ENCODE peak calls at places on chromosomes 1 and 21, in six cellular contexts. One of them, this sample, is unnamed.

GRCh38 chr1:150578278-150579109 is 916 bp downstream of the MCL1 start:
- DNase-seq in PC-9: peak; percentile 79
- DNase-seq in lung: peak; percentile 80
- DNase-seq in fibroblast of lung: peak; percentile 92
- DNase-seq in heart left ventricle: peak; percentile 82
- DNase-seq in body of pancreas: peak; percentile 49
- DNase-seq in this sample: peak; percentile 37

GRCh38 chr1:180672105-180672504 is 40.3 kb downstream of the XPR1 start:
- DNase-seq in PC-9: no peak
- DNase-seq in lung: no peak
- DNase-seq in fibroblast of lung: peak; percentile 43
- DNase-seq in heart left ventricle: no peak
- DNase-seq in body of pancreas: no peak
- DNase-seq in this sample: no peak

GRCh38 chr1:23801876-23802275 is 1.3 kb upstream of the GALE start:
- DNase-seq in PC-9: no peak
- DNase-seq in lung: no peak
- DNase-seq in fibroblast of lung: no peak
- DNase-seq in heart left ventricle: no peak
- DNase-seq in body of pancreas: no peak
- DNase-seq in this sample: no peak

GRCh38 chr1:151862604-151863003 is 9.1 kb upstream of the THEM5 start:
- DNase-seq in PC-9: no peak
- DNase-seq in lung: no peak
- DNase-seq in fibroblast of lung: no peak
- DNase-seq in heart left ventricle: no peak
- DNase-seq in body of pancreas: no peak
- DNase-seq in this sample: no peak

GRCh38 chr1:29120955-29121485 is 2.7 kb downstream of the TMEM200B start:
- DNase-seq in PC-9: no peak
- DNase-seq in lung: no peak
- DNase-seq in fibroblast of lung: peak; percentile 52
- DNase-seq in heart left ventricle: peak; percentile 19
- DNase-seq in body of pancreas: no peak
- DNase-seq in this sample: peak; percentile 65

GRCh38 chr1:119549719-119550141 is 42.7 kb downstream of the HSD3B1 start:
- DNase-seq in PC-9: peak; percentile 51
- DNase-seq in lung: peak; percentile 64
- DNase-seq in fibroblast of lung: peak; percentile 71
- DNase-seq in heart left ventricle: peak; percentile 39
- DNase-seq in body of pancreas: peak; percentile 67
- DNase-seq in this sample: peak; percentile 65

GRCh38 chr1:211082824-211083223 is 51.1 kb downstream of the KCNH1 start:
- DNase-seq in PC-9: no peak
- DNase-seq in lung: no peak
- DNase-seq in fibroblast of lung: no peak
- DNase-seq in heart left ventricle: no peak
- DNase-seq in body of pancreas: no peak
- DNase-seq in this sample: no peak

GRCh38 chr1:228082975-228083870 is 715 bp downstream of the ARF1 start:
- DNase-seq in PC-9: no peak
- DNase-seq in lung: peak; percentile 52
- DNase-seq in fibroblast of lung: peak; percentile 40
- DNase-seq in heart left ventricle: peak; percentile 82
- DNase-seq in body of pancreas: peak; percentile 72
- DNase-seq in this sample: no peak

GRCh38 chr1:27357281-27358037 is 9.3 kb downstream of the MAP3K6 start:
- DNase-seq in PC-9: no peak
- DNase-seq in lung: peak; percentile 72
- DNase-seq in fibroblast of lung: peak; percentile 48
- DNase-seq in heart left ventricle: peak; percentile 70
- DNase-seq in body of pancreas: peak; percentile 86
- DNase-seq in this sample: peak; percentile 68

GRCh38 chr1:63891211-63891610 is 117.4 kb downstream of the ROR1 start:
- DNase-seq in PC-9: no peak
- DNase-seq in lung: no peak
- DNase-seq in fibroblast of lung: no peak
- DNase-seq in heart left ventricle: no peak
- DNase-seq in body of pancreas: peak; percentile 60
- DNase-seq in this sample: no peak

GRCh38 chr21:34009193-34009592 is 64.2 kb upstream of the MRPS6 start:
- DNase-seq in PC-9: no peak
- DNase-seq in lung: no peak
- DNase-seq in fibroblast of lung: no peak
- DNase-seq in heart left ventricle: no peak
- DNase-seq in body of pancreas: no peak
- DNase-seq in this sample: no peak

GRCh38 chr1:10161121-10161520 is 49.2 kb upstream of the KIF1B start:
- DNase-seq in PC-9: no peak
- DNase-seq in lung: no peak
- DNase-seq in fibroblast of lung: no peak
- DNase-seq in heart left ventricle: no peak
- DNase-seq in body of pancreas: no peak
- DNase-seq in this sample: peak; percentile 20

GRCh38 chr1:97433520-97434175 is 487.2 kb downstream of the DPYD start:
- DNase-seq in PC-9: no peak
- DNase-seq in lung: no peak
- DNase-seq in fibroblast of lung: peak; percentile 95
- DNase-seq in heart left ventricle: no peak
- DNase-seq in body of pancreas: no peak
- DNase-seq in this sample: no peak

GRCh38 chr1:237672748-237673147 is 218.0 kb downstream of the ZP4 start:
- DNase-seq in PC-9: no peak
- DNase-seq in lung: no peak
- DNase-seq in fibroblast of lung: peak; percentile 10
- DNase-seq in heart left ventricle: no peak
- DNase-seq in body of pancreas: no peak
- DNase-seq in this sample: peak; percentile 14

GRCh38 chr21:21439761-21440160 is 441.6 kb downstream of the NCAM2 start:
- DNase-seq in PC-9: no peak
- DNase-seq in lung: no peak
- DNase-seq in fibroblast of lung: peak; percentile 3
- DNase-seq in heart left ventricle: no peak
- DNase-seq in body of pancreas: no peak
- DNase-seq in this sample: no peak

GRCh38 chr1:3197781-3198316 is 128.8 kb downstream of the PRDM16 start:
- DNase-seq in PC-9: no peak
- DNase-seq in lung: no peak
- DNase-seq in fibroblast of lung: no peak
- DNase-seq in heart left ventricle: no peak
- DNase-seq in body of pancreas: no peak
- DNase-seq in this sample: no peak
- H3K4me1 ChIP-seq in PC-9: no peaks in the 10 kb centered on the region
- H3K4me1 ChIP-seq in lung: no peaks in the 10 kb centered on the region
- H3K4me1 ChIP-seq in fibroblast of lung: no peaks in the 10 kb centered on the region
- H3K4me1 ChIP-seq in heart left ventricle: peaks cover 37% of the 10 kb centered on the region
- H3K4me1 ChIP-seq in body of pancreas: no peaks in the 10 kb centered on the region
- H3K4me1 ChIP-seq in this sample: no peaks in the 10 kb centered on the region

GRCh38 chr21:43353282-43354010 is 73.5 kb downstream of the SIK1 start:
- DNase-seq in PC-9: no peak
- DNase-seq in lung: no peak
- DNase-seq in fibroblast of lung: no peak
- DNase-seq in heart left ventricle: no peak
- DNase-seq in body of pancreas: no peak
- DNase-seq in this sample: no peak

GRCh38 chr21:43354666-43355065 is 72.3 kb downstream of the SIK1 start:
- DNase-seq in PC-9: no peak
- DNase-seq in lung: no peak
- DNase-seq in fibroblast of lung: no peak
- DNase-seq in heart left ventricle: no peak
- DNase-seq in body of pancreas: no peak
- DNase-seq in this sample: no peak

GRCh38 chr21:43352138-43352537 is 74.8 kb downstream of the SIK1 start:
- DNase-seq in PC-9: no peak
- DNase-seq in lung: no peak
- DNase-seq in fibroblast of lung: no peak
- DNase-seq in heart left ventricle: no peak
- DNase-seq in body of pancreas: no peak
- DNase-seq in this sample: no peak

GRCh38 chr21:43354016-43354420 is 72.9 kb downstream of the SIK1 start:
- DNase-seq in PC-9: no peak
- DNase-seq in lung: no peak
- DNase-seq in fibroblast of lung: no peak
- DNase-seq in heart left ventricle: no peak
- DNase-seq in body of pancreas: no peak
- DNase-seq in this sample: no peak

DNA sequence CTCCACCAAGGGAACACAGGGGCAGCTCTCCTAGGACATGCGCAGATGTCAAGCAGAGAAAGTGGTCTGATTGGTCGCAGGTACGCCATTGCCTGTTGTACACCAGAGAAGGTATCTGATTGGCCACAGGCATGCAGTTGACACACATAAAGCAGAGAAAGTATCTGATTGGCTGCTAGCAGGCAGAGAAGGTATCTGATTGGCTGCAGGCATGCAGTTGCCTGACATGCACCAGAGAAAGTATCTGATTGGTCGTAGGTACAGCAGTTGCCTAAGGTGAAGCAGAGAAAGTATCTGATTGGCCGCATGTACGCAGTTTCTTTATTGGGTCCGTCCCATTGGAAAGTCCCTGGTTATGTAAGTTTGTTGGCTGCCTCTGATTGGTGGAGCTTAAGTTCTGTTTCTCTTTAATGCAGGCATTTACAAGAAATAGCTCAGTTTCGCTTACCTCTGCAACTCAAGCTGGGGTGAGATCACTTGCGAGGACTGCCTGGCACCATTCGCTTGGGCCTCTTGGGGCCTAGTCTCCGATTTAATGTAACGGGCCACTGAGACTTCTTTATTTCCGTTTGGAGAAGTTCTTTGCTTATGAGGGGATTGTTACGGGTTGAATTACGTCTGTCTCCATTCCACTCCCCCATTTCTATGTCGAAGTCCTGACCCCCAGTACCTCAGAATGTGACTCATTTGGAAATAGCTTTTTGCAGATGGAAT is 74.2 kb downstream of the SIK1 start:
- DNase-seq in PC-9: no peak
- DNase-seq in lung: no peak
- DNase-seq in fibroblast of lung: no peak
- DNase-seq in heart left ventricle: no peak
- DNase-seq in body of pancreas: no peak
- DNase-seq in this sample: peak; percentile 34
- H3K4me3 ChIP-seq in PC-9: no peak overlapping the region
- H3K4me3 ChIP-seq in lung: no peak overlapping the region
- H3K4me3 ChIP-seq in fibroblast of lung: no peak overlapping the region
- H3K4me3 ChIP-seq in heart left ventricle: no peak overlapping the region
- H3K4me3 ChIP-seq in body of pancreas: no peak overlapping the region
- H3K4me3 ChIP-seq in this sample: no peak overlapping the region

GRCh38 chr1:52055854-52056109 is 313 bp upstream of the BTF3L4 start:
- DNase-seq in PC-9: no peak
- DNase-seq in lung: no peak
- DNase-seq in fibroblast of lung: no peak
- DNase-seq in heart left ventricle: no peak
- DNase-seq in body of pancreas: no peak
- DNase-seq in this sample: no peak

GRCh38 chr1:52053862-52054261 is 1.1 kb downstream of the TXNDC12 start:
- DNase-seq in PC-9: no peak
- DNase-seq in lung: no peak
- DNase-seq in fibroblast of lung: no peak
- DNase-seq in heart left ventricle: no peak
- DNase-seq in body of pancreas: no peak
- DNase-seq in this sample: no peak

GRCh38 chr1:52056110-52056936 is at the start of gene BTF3L4:
- DNase-seq in PC-9: peak; percentile 89
- DNase-seq in lung: peak; percentile 95
- DNase-seq in fibroblast of lung: peak; percentile 91
- DNase-seq in heart left ventricle: peak; percentile 95
- DNase-seq in body of pancreas: peak; percentile 96
- DNase-seq in this sample: peak; percentile 92

GRCh38 chr1:52055066-52055853 is at the start of gene TXNDC12:
- DNase-seq in PC-9: peak; percentile 92
- DNase-seq in lung: peak; percentile 83
- DNase-seq in fibroblast of lung: peak; percentile 94
- DNase-seq in heart left ventricle: peak; percentile 80
- DNase-seq in body of pancreas: peak; percentile 89
- DNase-seq in this sample: peak; percentile 76

DNA sequence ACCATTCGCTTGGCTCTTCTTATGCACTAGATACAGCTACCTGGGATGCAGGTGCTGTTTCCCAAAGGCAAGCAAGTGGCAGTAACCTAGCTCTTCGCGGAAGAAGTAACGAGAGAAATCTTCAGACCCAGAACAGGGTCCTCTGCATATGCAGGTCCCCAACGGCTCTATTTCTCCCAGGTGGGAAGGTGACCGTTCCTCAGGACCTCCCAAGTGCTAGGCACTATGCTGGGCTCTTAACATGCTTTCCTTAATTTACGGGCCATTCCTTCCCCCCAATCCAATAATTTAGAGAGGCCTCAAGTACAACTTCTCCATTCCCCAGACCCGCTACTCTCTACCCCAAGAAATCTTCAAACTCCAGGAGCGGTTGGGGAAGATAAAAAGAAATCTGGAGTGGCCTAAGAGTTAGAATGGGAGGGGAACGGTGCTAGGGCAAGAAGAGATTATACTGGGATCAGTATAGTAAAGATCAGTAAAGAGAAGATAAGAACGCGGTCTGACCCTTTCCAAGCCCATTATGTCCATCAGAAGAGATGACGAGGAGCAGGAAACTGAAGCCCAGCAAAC is 410 bp downstream of the TXNDC12 start:
- DNase-seq in PC-9: no peak
- DNase-seq in lung: no peak
- DNase-seq in fibroblast of lung: no peak
- DNase-seq in heart left ventricle: no peak
- DNase-seq in body of pancreas: no peak
- DNase-seq in this sample: no peak
- TF ChIP-seq CTCF in PC-9: no peak
- TF ChIP-seq CTCF in lung: no peak
- TF ChIP-seq CTCF in fibroblast of lung: no peak
- TF ChIP-seq CTCF in heart left ventricle: no peak
- TF ChIP-seq CTCF in body of pancreas: no peak
- TF ChIP-seq CTCF in this sample: no peak

GRCh38 chr1:78075621-78076020 is 29.9 kb downstream of the GIPC2 start:
- DNase-seq in PC-9: no peak
- DNase-seq in lung: no peak
- DNase-seq in fibroblast of lung: no peak
- DNase-seq in heart left ventricle: no peak
- DNase-seq in body of pancreas: no peak
- DNase-seq in this sample: no peak

GRCh38 chr1:78070758-78071157 is 25.0 kb downstream of the GIPC2 start:
- DNase-seq in PC-9: peak; percentile 88
- DNase-seq in lung: no peak
- DNase-seq in fibroblast of lung: peak; percentile 84
- DNase-seq in heart left ventricle: no peak
- DNase-seq in body of pancreas: no peak
- DNase-seq in this sample: no peak

GRCh38 chr1:78072216-78072615 is 26.4 kb downstream of the GIPC2 start:
- DNase-seq in PC-9: no peak
- DNase-seq in lung: no peak
- DNase-seq in fibroblast of lung: no peak
- DNase-seq in heart left ventricle: no peak
- DNase-seq in body of pancreas: no peak
- DNase-seq in this sample: no peak

GRCh38 chr1:78071696-78072095 is 25.9 kb downstream of the GIPC2 start:
- DNase-seq in PC-9: no peak
- DNase-seq in lung: no peak
- DNase-seq in fibroblast of lung: no peak
- DNase-seq in heart left ventricle: no peak
- DNase-seq in body of pancreas: no peak
- DNase-seq in this sample: no peak

GRCh38 chr1:78073441-78073840 is 27.7 kb downstream of the GIPC2 start:
- DNase-seq in PC-9: no peak
- DNase-seq in lung: no peak
- DNase-seq in fibroblast of lung: no peak
- DNase-seq in heart left ventricle: no peak
- DNase-seq in body of pancreas: no peak
- DNase-seq in this sample: no peak
- H3K4me1 ChIP-seq in PC-9: peaks cover 18% of the 10 kb centered on the region
- H3K4me1 ChIP-seq in lung: peaks cover 17% of the 10 kb centered on the region
- H3K4me1 ChIP-seq in fibroblast of lung: peaks cover 8% of the 10 kb centered on the region
- H3K4me1 ChIP-seq in heart left ventricle: peaks cover 41% of the 10 kb centered on the region
- H3K4me1 ChIP-seq in body of pancreas: peaks cover 30% of the 10 kb centered on the region
- H3K4me1 ChIP-seq in this sample: no peaks in the 10 kb centered on the region